ENCODE peak calls at places on chromosomes 7 and 10, in nine cellular contexts. One of them, this sample, is unnamed.

GRCh38 chr10:70893227-70894006 is 5.1 kb upstream of the PCBD1 start:
- DNase-seq in activated T-helper 1 cell treated with anti-CD3 and anti-CD28 coated beads, Interleukin-2, amount 50 U/mL, for 16 hours: no peak
- DNase-seq in germinal center: no peak
- DNase-seq in K562: no peak
- DNase-seq in GM19239: no peak
- DNase-seq in left ventricle myocardium superior: no peak
- DNase-seq in upper lobe of right lung: no peak
- DNase-seq in Daoy: no peak
- DNase-seq in NCI-H2081: no peak
- DNase-seq in this sample: no peak

GRCh38 chr10:132588301-132589013 is 50.9 kb downstream of the INPP5A start:
- DNase-seq in activated T-helper 1 cell treated with anti-CD3 and anti-CD28 coated beads, Interleukin-2, amount 50 U/mL, for 16 hours: no peak
- DNase-seq in germinal center: peak
- DNase-seq in GM19239: no peak
- DNase-seq in K562: no peak
- DNase-seq in NCI-H2081: no peak
- DNase-seq in upper lobe of right lung: no peak
- DNase-seq in Daoy: no peak
- DNase-seq in left ventricle myocardium superior: peak
- DNase-seq in this sample: no peak

GRCh38 chr10:9096288-9096687 is 1041.8 kb downstream of the GATA3 start:
- DNase-seq in GM19239: no peak
- DNase-seq in NCI-H2081: no peak
- DNase-seq in K562: no peak
- DNase-seq in Daoy: no peak
- DNase-seq in activated T-helper 1 cell treated with anti-CD3 and anti-CD28 coated beads, Interleukin-2, amount 50 U/mL, for 16 hours: no peak
- DNase-seq in upper lobe of right lung: no peak
- DNase-seq in left ventricle myocardium superior: no peak
- DNase-seq in germinal center: no peak
- DNase-seq in this sample: no peak

GRCh38 chr7:2181077-2181854 is 51.5 kb downstream of the MAD1L1 start:
- DNase-seq in germinal center: no peak
- DNase-seq in upper lobe of right lung: no peak
- DNase-seq in NCI-H2081: no peak
- DNase-seq in Daoy: no peak
- DNase-seq in left ventricle myocardium superior: no peak
- DNase-seq in GM19239: no peak
- DNase-seq in K562: no peak
- DNase-seq in activated T-helper 1 cell treated with anti-CD3 and anti-CD28 coated beads, Interleukin-2, amount 50 U/mL, for 16 hours: no peak
- DNase-seq in this sample: no peak

GRCh38 chr10:128466831-128467371 is 340.7 kb upstream of the MKI67 start:
- DNase-seq in left ventricle myocardium superior: no peak
- DNase-seq in activated T-helper 1 cell treated with anti-CD3 and anti-CD28 coated beads, Interleukin-2, amount 50 U/mL, for 16 hours: no peak
- DNase-seq in NCI-H2081: no peak
- DNase-seq in GM19239: no peak
- DNase-seq in Daoy: no peak
- DNase-seq in K562: no peak
- DNase-seq in upper lobe of right lung: no peak
- DNase-seq in germinal center: no peak
- DNase-seq in this sample: no peak

GRCh38 chr7:55299273-55299967 is 65.7 kb upstream of the LANCL2 start:
- DNase-seq in K562: no peak
- DNase-seq in left ventricle myocardium superior: no peak
- DNase-seq in activated T-helper 1 cell treated with anti-CD3 and anti-CD28 coated beads, Interleukin-2, amount 50 U/mL, for 16 hours: no peak
- DNase-seq in upper lobe of right lung: no peak
- DNase-seq in GM19239: no peak
- DNase-seq in Daoy: no peak
- DNase-seq in NCI-H2081: no peak
- DNase-seq in germinal center: no peak
- DNase-seq in this sample: no peak

GRCh38 chr10:102117391-102118159 is 2.6 kb downstream of the LDB1 start:
- DNase-seq in Daoy: peak
- DNase-seq in GM19239: no peak
- DNase-seq in left ventricle myocardium superior: peak
- DNase-seq in K562: peak
- DNase-seq in NCI-H2081: peak
- DNase-seq in activated T-helper 1 cell treated with anti-CD3 and anti-CD28 coated beads, Interleukin-2, amount 50 U/mL, for 16 hours: peak
- DNase-seq in upper lobe of right lung: peak
- DNase-seq in germinal center: no peak
- DNase-seq in this sample: peak

GRCh38 chr10:114441107-114441506 is 36.8 kb upstream of the AFAP1L2 start:
- DNase-seq in K562: no peak
- DNase-seq in NCI-H2081: no peak
- DNase-seq in activated T-helper 1 cell treated with anti-CD3 and anti-CD28 coated beads, Interleukin-2, amount 50 U/mL, for 16 hours: no peak
- DNase-seq in Daoy: no peak
- DNase-seq in upper lobe of right lung: no peak
- DNase-seq in germinal center: no peak
- DNase-seq in left ventricle myocardium superior: no peak
- DNase-seq in GM19239: no peak
- DNase-seq in this sample: no peak

GRCh38 chr7:92645531-92646061 is 55.4 kb upstream of the FAM133B start:
- DNase-seq in NCI-H2081: no peak
- DNase-seq in Daoy: peak
- DNase-seq in GM19239: no peak
- DNase-seq in activated T-helper 1 cell treated with anti-CD3 and anti-CD28 coated beads, Interleukin-2, amount 50 U/mL, for 16 hours: no peak
- DNase-seq in germinal center: no peak
- DNase-seq in upper lobe of right lung: no peak
- DNase-seq in K562: no peak
- DNase-seq in left ventricle myocardium superior: no peak
- DNase-seq in this sample: no peak

GRCh38 chr10:96410296-96410695 is 51.5 kb upstream of the OPALIN start:
- DNase-seq in left ventricle myocardium superior: no peak
- DNase-seq in GM19239: no peak
- DNase-seq in upper lobe of right lung: no peak
- DNase-seq in K562: no peak
- DNase-seq in NCI-H2081: no peak
- DNase-seq in germinal center: no peak
- DNase-seq in Daoy: no peak
- DNase-seq in activated T-helper 1 cell treated with anti-CD3 and anti-CD28 coated beads, Interleukin-2, amount 50 U/mL, for 16 hours: no peak
- DNase-seq in this sample: no peak

GRCh38 chr7:159125944-159126248 is 18.8 kb downstream of the VIPR2 start:
- DNase-seq in activated T-helper 1 cell treated with anti-CD3 and anti-CD28 coated beads, Interleukin-2, amount 50 U/mL, for 16 hours: no peak
- DNase-seq in upper lobe of right lung: no peak
- DNase-seq in NCI-H2081: no peak
- DNase-seq in K562: no peak
- DNase-seq in Daoy: no peak
- DNase-seq in GM19239: no peak
- DNase-seq in left ventricle myocardium superior: no peak
- DNase-seq in germinal center: no peak
- DNase-seq in this sample: no peak

GRCh38 chr10:96947036-96947435 is 114.9 kb downstream of the LCOR start:
- DNase-seq in Daoy: no peak
- DNase-seq in upper lobe of right lung: no peak
- DNase-seq in NCI-H2081: no peak
- DNase-seq in GM19239: no peak
- DNase-seq in germinal center: no peak
- DNase-seq in K562: no peak
- DNase-seq in left ventricle myocardium superior: no peak
- DNase-seq in activated T-helper 1 cell treated with anti-CD3 and anti-CD28 coated beads, Interleukin-2, amount 50 U/mL, for 16 hours: no peak
- DNase-seq in this sample: no peak

GRCh38 chr7:19143930-19144574 is 1.2 kb downstream of the FERD3L start:
- DNase-seq in K562: no peak
- DNase-seq in NCI-H2081: no peak
- DNase-seq in Daoy: no peak
- DNase-seq in activated T-helper 1 cell treated with anti-CD3 and anti-CD28 coated beads, Interleukin-2, amount 50 U/mL, for 16 hours: no peak
- DNase-seq in germinal center: no peak
- DNase-seq in GM19239: no peak
- DNase-seq in upper lobe of right lung: no peak
- DNase-seq in left ventricle myocardium superior: no peak
- DNase-seq in this sample: no peak

GRCh38 chr10:98694863-98695262 is 248.1 kb upstream of the HPS1 start:
- DNase-seq in upper lobe of right lung: no peak
- DNase-seq in NCI-H2081: no peak
- DNase-seq in activated T-helper 1 cell treated with anti-CD3 and anti-CD28 coated beads, Interleukin-2, amount 50 U/mL, for 16 hours: no peak
- DNase-seq in Daoy: no peak
- DNase-seq in GM19239: no peak
- DNase-seq in left ventricle myocardium superior: no peak
- DNase-seq in K562: no peak
- DNase-seq in germinal center: no peak
- DNase-seq in this sample: no peak

GRCh38 chr7:28163955-28164354 is 16.6 kb downstream of the JAZF1 start:
- DNase-seq in K562: no peak
- DNase-seq in activated T-helper 1 cell treated with anti-CD3 and anti-CD28 coated beads, Interleukin-2, amount 50 U/mL, for 16 hours: no peak
- DNase-seq in germinal center: no peak
- DNase-seq in left ventricle myocardium superior: no peak
- DNase-seq in GM19239: no peak
- DNase-seq in upper lobe of right lung: no peak
- DNase-seq in Daoy: no peak
- DNase-seq in NCI-H2081: no peak
- DNase-seq in this sample: peak

GRCh38 chr10:103145860-103146466 is 47.1 kb downstream of the NT5C2 start:
- DNase-seq in K562: peak
- DNase-seq in NCI-H2081: no peak
- DNase-seq in germinal center: no peak
- DNase-seq in left ventricle myocardium superior: peak
- DNase-seq in GM19239: no peak
- DNase-seq in Daoy: peak
- DNase-seq in upper lobe of right lung: no peak
- DNase-seq in activated T-helper 1 cell treated with anti-CD3 and anti-CD28 coated beads, Interleukin-2, amount 50 U/mL, for 16 hours: no peak
- DNase-seq in this sample: peak

GRCh38 chr10:69290993-69291392 is 12.7 kb downstream of the HK1 start:
- DNase-seq in Daoy: no peak
- DNase-seq in upper lobe of right lung: no peak
- DNase-seq in activated T-helper 1 cell treated with anti-CD3 and anti-CD28 coated beads, Interleukin-2, amount 50 U/mL, for 16 hours: no peak
- DNase-seq in germinal center: no peak
- DNase-seq in GM19239: no peak
- DNase-seq in K562: no peak
- DNase-seq in left ventricle myocardium superior: peak
- DNase-seq in NCI-H2081: no peak
- DNase-seq in this sample: no peak

GRCh38 chr10:6755891-6756460 is 175.9 kb upstream of the PRKCQ start:
- DNase-seq in upper lobe of right lung: no peak
- DNase-seq in K562: no peak
- DNase-seq in activated T-helper 1 cell treated with anti-CD3 and anti-CD28 coated beads, Interleukin-2, amount 50 U/mL, for 16 hours: no peak
- DNase-seq in GM19239: no peak
- DNase-seq in Daoy: no peak
- DNase-seq in germinal center: no peak
- DNase-seq in NCI-H2081: no peak
- DNase-seq in left ventricle myocardium superior: no peak
- DNase-seq in this sample: no peak

GRCh38 chr10:46273506-46274477 is 13.0 kb upstream of the ANTXRL start:
- DNase-seq in left ventricle myocardium superior: no peak
- DNase-seq in GM19239: no peak
- DNase-seq in Daoy: no peak
- DNase-seq in activated T-helper 1 cell treated with anti-CD3 and anti-CD28 coated beads, Interleukin-2, amount 50 U/mL, for 16 hours: peak
- DNase-seq in K562: peak
- DNase-seq in upper lobe of right lung: no peak
- DNase-seq in NCI-H2081: no peak
- DNase-seq in germinal center: no peak
- DNase-seq in this sample: peak

GRCh38 chr7:155795951-155796350 is 16.3 kb downstream of the SHH start:
- DNase-seq in Daoy: no peak
- DNase-seq in K562: no peak
- DNase-seq in left ventricle myocardium superior: no peak
- DNase-seq in activated T-helper 1 cell treated with anti-CD3 and anti-CD28 coated beads, Interleukin-2, amount 50 U/mL, for 16 hours: no peak
- DNase-seq in upper lobe of right lung: no peak
- DNase-seq in NCI-H2081: no peak
- DNase-seq in GM19239: no peak
- DNase-seq in germinal center: no peak
- DNase-seq in this sample: no peak

GRCh38 chr7:38321515-38321944 is 48.1 kb upstream of the TARP start:
- DNase-seq in NCI-H2081: no peak
- DNase-seq in germinal center: no peak
- DNase-seq in GM19239: no peak
- DNase-seq in K562: no peak
- DNase-seq in activated T-helper 1 cell treated with anti-CD3 and anti-CD28 coated beads, Interleukin-2, amount 50 U/mL, for 16 hours: no peak
- DNase-seq in Daoy: peak
- DNase-seq in upper lobe of right lung: no peak
- DNase-seq in left ventricle myocardium superior: no peak
- DNase-seq in this sample: no peak

GRCh38 chr10:19961076-19961811 is 145.0 kb downstream of the PLXDC2 start:
- DNase-seq in GM19239: no peak
- DNase-seq in germinal center: no peak
- DNase-seq in Daoy: no peak
- DNase-seq in upper lobe of right lung: no peak
- DNase-seq in left ventricle myocardium superior: no peak
- DNase-seq in K562: no peak
- DNase-seq in activated T-helper 1 cell treated with anti-CD3 and anti-CD28 coated beads, Interleukin-2, amount 50 U/mL, for 16 hours: no peak
- DNase-seq in NCI-H2081: no peak
- DNase-seq in this sample: no peak

GRCh38 chr7:128895320-128895719 is 15.2 kb downstream of the KCP start:
- DNase-seq in upper lobe of right lung: peak
- DNase-seq in left ventricle myocardium superior: no peak
- DNase-seq in germinal center: no peak
- DNase-seq in GM19239: no peak
- DNase-seq in K562: no peak
- DNase-seq in activated T-helper 1 cell treated with anti-CD3 and anti-CD28 coated beads, Interleukin-2, amount 50 U/mL, for 16 hours: no peak
- DNase-seq in Daoy: no peak
- DNase-seq in NCI-H2081: no peak
- DNase-seq in this sample: no peak